ENCODE peak calls at places on chromosomes 6 and 20, in six cellular contexts. One of them, this sample, is unnamed.

GRCh38 chr20:37511605-37512275 is 9.3 kb upstream of the NNAT start:
- DNase-seq in upper lobe of right lung: no peak
- DNase-seq in psoas muscle: no peak
- DNase-seq in suprapubic skin: no peak
- DNase-seq in heart right ventricle: no peak
- DNase-seq in BJ: peak; percentile 79
- DNase-seq in this sample: peak; percentile 79

GRCh38 chr6:125511809-125512341 is 210.1 kb upstream of the HDDC2 start:
- DNase-seq in upper lobe of right lung: no peak
- DNase-seq in psoas muscle: no peak
- DNase-seq in suprapubic skin: no peak
- DNase-seq in heart right ventricle: no peak
- DNase-seq in BJ: no peak
- DNase-seq in this sample: peak; percentile 43

GRCh38 chr6:125273965-125274364 is 27.8 kb downstream of the HDDC2 start:
- DNase-seq in upper lobe of right lung: no peak
- DNase-seq in psoas muscle: no peak
- DNase-seq in suprapubic skin: no peak
- DNase-seq in heart right ventricle: peak; percentile 36
- DNase-seq in BJ: no peak
- DNase-seq in this sample: peak; percentile 21

GRCh38 chr6:20338160-20338559 is 63.5 kb upstream of the E2F3 start:
- DNase-seq in upper lobe of right lung: no peak
- DNase-seq in psoas muscle: no peak
- DNase-seq in suprapubic skin: no peak
- DNase-seq in heart right ventricle: no peak
- DNase-seq in BJ: no peak
- DNase-seq in this sample: no peak

GRCh38 chr6:20313960-20314530 is 87.6 kb upstream of the E2F3 start:
- DNase-seq in upper lobe of right lung: no peak
- DNase-seq in psoas muscle: no peak
- DNase-seq in suprapubic skin: no peak
- DNase-seq in heart right ventricle: no peak
- DNase-seq in BJ: no peak
- DNase-seq in this sample: no peak

GRCh38 chr6:25280617-25280990 is 1.4 kb downstream of the CARMIL1 start:
- DNase-seq in upper lobe of right lung: no peak
- DNase-seq in psoas muscle: no peak
- DNase-seq in suprapubic skin: no peak
- DNase-seq in heart right ventricle: no peak
- DNase-seq in BJ: no peak
- DNase-seq in this sample: no peak

GRCh38 chr20:8809107-8809953 is 259.6 kb upstream of the PLCB4 start:
- DNase-seq in upper lobe of right lung: no peak
- DNase-seq in psoas muscle: no peak
- DNase-seq in suprapubic skin: no peak
- DNase-seq in heart right ventricle: no peak
- DNase-seq in BJ: no peak
- DNase-seq in this sample: no peak

GRCh38 chr20:17645010-17645409 is 37.0 kb downstream of the RRBP1 start:
- DNase-seq in upper lobe of right lung: peak; percentile 41
- DNase-seq in psoas muscle: peak; percentile 33
- DNase-seq in suprapubic skin: no peak
- DNase-seq in heart right ventricle: no peak
- DNase-seq in BJ: no peak
- DNase-seq in this sample: no peak

GRCh38 chr6:169427856-169428255 is 174.2 kb upstream of the THBS2 start:
- DNase-seq in upper lobe of right lung: no peak
- DNase-seq in psoas muscle: no peak
- DNase-seq in suprapubic skin: no peak
- DNase-seq in heart right ventricle: peak; percentile 27
- DNase-seq in BJ: no peak
- DNase-seq in this sample: no peak

GRCh38 chr6:26199773-26200728 is 112.8 kb downstream of the HFE start:
- DNase-seq in upper lobe of right lung: peak; percentile 74
- DNase-seq in psoas muscle: no peak
- DNase-seq in suprapubic skin: no peak
- DNase-seq in heart right ventricle: no peak
- DNase-seq in BJ: no peak
- DNase-seq in this sample: no peak

GRCh38 chr20:49519777-49520359 is 37.4 kb upstream of the KCNB1 start:
- DNase-seq in upper lobe of right lung: no peak
- DNase-seq in psoas muscle: no peak
- DNase-seq in suprapubic skin: no peak
- DNase-seq in heart right ventricle: no peak
- DNase-seq in BJ: no peak
- DNase-seq in this sample: no peak

GRCh38 chr20:37915800-37916570 is 13.1 kb downstream of the VSTM2L start:
- DNase-seq in upper lobe of right lung: no peak
- DNase-seq in psoas muscle: no peak
- DNase-seq in suprapubic skin: no peak
- DNase-seq in heart right ventricle: no peak
- DNase-seq in BJ: no peak
- DNase-seq in this sample: no peak

GRCh38 chr6:53986165-53986720 is 125.0 kb upstream of the MLIP start:
- DNase-seq in upper lobe of right lung: no peak
- DNase-seq in psoas muscle: peak; percentile 52
- DNase-seq in suprapubic skin: no peak
- DNase-seq in heart right ventricle: peak; percentile 47
- DNase-seq in BJ: peak; percentile 24
- DNase-seq in this sample: peak; percentile 70

GRCh38 chr20:31595654-31596411 is 9.3 kb upstream of the ID1 start:
- DNase-seq in upper lobe of right lung: peak; percentile 91
- DNase-seq in psoas muscle: peak; percentile 83
- DNase-seq in suprapubic skin: peak; percentile 94
- DNase-seq in heart right ventricle: peak; percentile 89
- DNase-seq in BJ: peak; percentile 95
- DNase-seq in this sample: peak; percentile 90

GRCh38 chr6:1436334-1437306 is 47.2 kb downstream of the FOXF2 start:
- DNase-seq in upper lobe of right lung: no peak
- DNase-seq in psoas muscle: no peak
- DNase-seq in suprapubic skin: no peak
- DNase-seq in heart right ventricle: peak; percentile 42
- DNase-seq in BJ: peak; percentile 23
- DNase-seq in this sample: peak; percentile 56

GRCh38 chr6:167550936-167551633 is 226.2 kb downstream of the TTLL2 start:
- DNase-seq in upper lobe of right lung: peak; percentile 87
- DNase-seq in psoas muscle: peak; percentile 94
- DNase-seq in suprapubic skin: peak; percentile 84
- DNase-seq in heart right ventricle: peak; percentile 88
- DNase-seq in BJ: no peak
- DNase-seq in this sample: no peak

GRCh38 chr6:41374618-41375590 is 39.5 kb downstream of the NCR2 start:
- DNase-seq in upper lobe of right lung: no peak
- DNase-seq in psoas muscle: no peak
- DNase-seq in suprapubic skin: no peak
- DNase-seq in heart right ventricle: no peak
- DNase-seq in BJ: no peak
- DNase-seq in this sample: no peak

GRCh38 chr20:4246428-4246827 is 231.1 kb upstream of the RNF24 start:
- DNase-seq in upper lobe of right lung: no peak
- DNase-seq in psoas muscle: no peak
- DNase-seq in suprapubic skin: no peak
- DNase-seq in heart right ventricle: no peak
- DNase-seq in BJ: no peak
- DNase-seq in this sample: no peak

GRCh38 chr20:56380375-56380774 is 11.6 kb downstream of the AURKA start:
- DNase-seq in upper lobe of right lung: no peak
- DNase-seq in psoas muscle: no peak
- DNase-seq in suprapubic skin: no peak
- DNase-seq in heart right ventricle: no peak
- DNase-seq in BJ: no peak
- DNase-seq in this sample: no peak

GRCh38 chr6:22020299-22020998 is 276.4 kb downstream of the PRL start:
- DNase-seq in upper lobe of right lung: no peak
- DNase-seq in psoas muscle: no peak
- DNase-seq in suprapubic skin: no peak
- DNase-seq in heart right ventricle: no peak
- DNase-seq in BJ: no peak
- DNase-seq in this sample: no peak

GRCh38 chr6:134517145-134517658 is 199.3 kb upstream of the SGK1 start:
- DNase-seq in upper lobe of right lung: peak; percentile 89
- DNase-seq in psoas muscle: peak; percentile 73
- DNase-seq in suprapubic skin: peak; percentile 85
- DNase-seq in heart right ventricle: peak; percentile 84
- DNase-seq in BJ: peak; percentile 26
- DNase-seq in this sample: peak; percentile 40

GRCh38 chr6:117482240-117483003 is at the start of gene DCBLD1:
- DNase-seq in upper lobe of right lung: peak; percentile 92
- DNase-seq in psoas muscle: peak; percentile 87
- DNase-seq in suprapubic skin: peak; percentile 80
- DNase-seq in heart right ventricle: peak; percentile 68
- DNase-seq in BJ: no peak
- DNase-seq in this sample: no peak

GRCh38 chr6:139853302-139853992 is 479.0 kb upstream of the CITED2 start:
- DNase-seq in upper lobe of right lung: no peak
- DNase-seq in psoas muscle: no peak
- DNase-seq in suprapubic skin: no peak
- DNase-seq in heart right ventricle: no peak
- DNase-seq in BJ: peak; percentile 71
- DNase-seq in this sample: no peak

GRCh38 chr6:144343736-144344428 is 58.7 kb downstream of the UTRN start:
- DNase-seq in upper lobe of right lung: no peak
- DNase-seq in psoas muscle: no peak
- DNase-seq in suprapubic skin: no peak
- DNase-seq in heart right ventricle: peak; percentile 31
- DNase-seq in BJ: no peak
- DNase-seq in this sample: no peak

GRCh38 chr6:20092071-20092566 is 120.2 kb downstream of the MBOAT1 start:
- DNase-seq in upper lobe of right lung: no peak
- DNase-seq in psoas muscle: no peak
- DNase-seq in suprapubic skin: no peak
- DNase-seq in heart right ventricle: no peak
- DNase-seq in BJ: peak; percentile 13
- DNase-seq in this sample: peak; percentile 42

GRCh38 chr6:107419747-107420146 is 39.6 kb downstream of the PDSS2 start:
- DNase-seq in upper lobe of right lung: no peak
- DNase-seq in psoas muscle: no peak
- DNase-seq in suprapubic skin: no peak
- DNase-seq in heart right ventricle: no peak
- DNase-seq in BJ: no peak
- DNase-seq in this sample: no peak

GRCh38 chr6:84284428-84285033 is 57.1 kb upstream of the CEP162 start:
- DNase-seq in upper lobe of right lung: no peak
- DNase-seq in psoas muscle: no peak
- DNase-seq in suprapubic skin: no peak
- DNase-seq in heart right ventricle: no peak
- DNase-seq in BJ: no peak
- DNase-seq in this sample: no peak

GRCh38 chr20:25081730-25082497 is at the start of gene VSX1:
- DNase-seq in upper lobe of right lung: no peak
- DNase-seq in psoas muscle: peak; percentile 37
- DNase-seq in suprapubic skin: no peak
- DNase-seq in heart right ventricle: no peak
- DNase-seq in BJ: no peak
- DNase-seq in this sample: no peak
- H3K4me3 ChIP-seq in upper lobe of right lung: no peak within 1 kb of the TSS
- H3K4me3 ChIP-seq in psoas muscle: peak within 1 kb of the TSS; percentile 1
- H3K4me3 ChIP-seq in suprapubic skin: no peak within 1 kb of the TSS
- H3K4me3 ChIP-seq in heart right ventricle: no peak within 1 kb of the TSS
- H3K4me3 ChIP-seq in BJ: no peak within 1 kb of the TSS
- H3K4me3 ChIP-seq in this sample: no peak within 1 kb of the TSS

GRCh38 chr20:62978559-62978938 is 26.0 kb downstream of the SLC17A9 start:
- DNase-seq in upper lobe of right lung: no peak
- DNase-seq in psoas muscle: no peak
- DNase-seq in suprapubic skin: no peak
- DNase-seq in heart right ventricle: no peak
- DNase-seq in BJ: no peak
- DNase-seq in this sample: no peak
- TF ChIP-seq CTCF in upper lobe of right lung: no peak
- TF ChIP-seq CTCF in psoas muscle: no peak
- TF ChIP-seq CTCF in suprapubic skin: no peak
- TF ChIP-seq CTCF in heart right ventricle: no peak
- TF ChIP-seq CTCF in BJ: no peak
- TF ChIP-seq CTCF in this sample: no peak

GRCh38 chr20:50814438-50815161 is 19.7 kb downstream of the BCAS4 start:
- DNase-seq in upper lobe of right lung: no peak
- DNase-seq in psoas muscle: no peak
- DNase-seq in suprapubic skin: no peak
- DNase-seq in heart right ventricle: no peak
- DNase-seq in BJ: no peak
- DNase-seq in this sample: no peak
- H3K4me3 ChIP-seq in upper lobe of right lung: no peak overlapping the region
- H3K4me3 ChIP-seq in psoas muscle: no peak overlapping the region
- H3K4me3 ChIP-seq in suprapubic skin: no peak overlapping the region
- H3K4me3 ChIP-seq in heart right ventricle: no peak overlapping the region
- H3K4me3 ChIP-seq in BJ: no peak overlapping the region
- H3K4me3 ChIP-seq in this sample: no peak overlapping the region

DNA sequence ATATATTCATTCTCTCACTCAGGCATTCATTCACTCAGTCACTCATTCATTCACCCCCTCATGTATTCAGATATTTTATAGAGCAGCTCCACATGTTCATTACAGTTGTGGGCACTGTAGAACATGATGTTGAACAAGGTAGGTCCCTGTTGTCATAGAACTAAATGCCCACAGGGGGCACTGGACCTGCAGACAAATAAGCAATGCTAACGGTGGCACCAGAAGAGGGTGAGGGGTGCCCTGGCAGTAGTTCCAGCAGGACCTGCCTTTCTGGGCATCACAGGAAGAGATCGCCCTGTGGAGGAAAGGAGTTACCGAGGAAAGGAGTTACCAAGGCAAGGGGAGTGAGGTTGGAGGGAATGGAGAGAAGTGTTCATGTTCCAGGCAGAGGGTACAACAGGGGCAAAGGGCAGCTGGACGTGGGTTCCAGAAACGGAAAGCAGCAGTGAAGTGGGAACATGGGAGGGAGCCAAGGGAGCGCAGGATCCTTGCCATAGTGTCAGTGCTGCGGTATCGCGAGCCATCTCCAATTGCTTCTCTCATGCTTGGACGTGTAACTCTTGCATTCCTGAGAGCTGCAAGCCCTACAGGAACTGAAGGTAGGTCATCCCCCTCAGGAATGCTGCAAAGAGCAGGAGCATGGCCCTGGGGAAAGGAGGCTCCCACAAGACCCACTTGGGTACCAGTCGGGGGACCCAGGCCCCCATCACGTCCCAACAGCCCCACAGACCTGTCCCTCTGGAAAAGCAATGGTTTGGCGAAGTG is 128.2 kb downstream of the EDN3 start:
- DNase-seq in upper lobe of right lung: no peak
- DNase-seq in psoas muscle: no peak
- DNase-seq in suprapubic skin: no peak
- DNase-seq in heart right ventricle: no peak
- DNase-seq in BJ: no peak
- DNase-seq in this sample: no peak
- TF ChIP-seq CTCF in upper lobe of right lung: no peak
- TF ChIP-seq CTCF in psoas muscle: no peak
- TF ChIP-seq CTCF in suprapubic skin: no peak
- TF ChIP-seq CTCF in heart right ventricle: no peak
- TF ChIP-seq CTCF in BJ: no peak
- TF ChIP-seq CTCF in this sample: no peak

GRCh38 chr20:650954-651353 is 2.0 kb downstream of the SRXN1 start:
- DNase-seq in upper lobe of right lung: no peak
- DNase-seq in psoas muscle: no peak
- DNase-seq in suprapubic skin: no peak
- DNase-seq in heart right ventricle: no peak
- DNase-seq in BJ: no peak
- DNase-seq in this sample: no peak
- H3K4me3 ChIP-seq in upper lobe of right lung: no peak overlapping the region
- H3K4me3 ChIP-seq in psoas muscle: peak overlapping the region; percentile 85
- H3K4me3 ChIP-seq in suprapubic skin: no peak overlapping the region
- H3K4me3 ChIP-seq in heart right ventricle: no peak overlapping the region
- H3K4me3 ChIP-seq in BJ: no peak overlapping the region
- H3K4me3 ChIP-seq in this sample: peak overlapping the region; percentile 94

This sample was measured in HFF-Myc.